ENCODE peak calls at places on chromosome 21, in five cellular contexts. One of them, this sample, is unnamed.

GRCh38 chr21:33539612-33540011 is 2.3 kb downstream of the GART start:
- DNase-seq in A549: no peak
- DNase-seq in heart left ventricle: no peak
- DNase-seq in astrocyte of the spinal cord: no peak
- DNase-seq in CD4-positive, alpha-beta T cell: no peak
- DNase-seq in this sample: no peak

GRCh38 chr21:34268493-34268892 is 95.3 kb upstream of the KCNE2 start:
- DNase-seq in astrocyte of the spinal cord: no peak
- DNase-seq in heart left ventricle: no peak
- DNase-seq in A549: no peak
- DNase-seq in CD4-positive, alpha-beta T cell: no peak
- DNase-seq in this sample: no peak

GRCh38 chr21:27813750-27814149 is 846.9 kb upstream of the ADAMTS5 start:
- DNase-seq in heart left ventricle: peak
- DNase-seq in astrocyte of the spinal cord: no peak
- DNase-seq in A549: no peak
- DNase-seq in CD4-positive, alpha-beta T cell: no peak
- DNase-seq in this sample: no peak

GRCh38 chr21:43361493-43362296 is 65.2 kb downstream of the SIK1 start:
- DNase-seq in heart left ventricle: peak
- DNase-seq in CD4-positive, alpha-beta T cell: peak
- DNase-seq in astrocyte of the spinal cord: peak
- DNase-seq in A549: no peak
- DNase-seq in this sample: no peak

GRCh38 chr21:14479387-14479786 is 66.7 kb downstream of the SAMSN1 start:
- DNase-seq in A549: no peak
- DNase-seq in astrocyte of the spinal cord: no peak
- DNase-seq in heart left ventricle: no peak
- DNase-seq in CD4-positive, alpha-beta T cell: no peak
- DNase-seq in this sample: no peak

GRCh38 chr21:29849735-29850176 is 90.0 kb downstream of the GRIK1 start:
- DNase-seq in A549: peak
- DNase-seq in heart left ventricle: peak
- DNase-seq in astrocyte of the spinal cord: peak
- DNase-seq in CD4-positive, alpha-beta T cell: peak
- DNase-seq in this sample: no peak

GRCh38 chr21:35400233-35400939 is 351.3 kb upstream of the RUNX1 start:
- DNase-seq in A549: peak
- DNase-seq in heart left ventricle: no peak
- DNase-seq in astrocyte of the spinal cord: peak
- DNase-seq in CD4-positive, alpha-beta T cell: peak
- DNase-seq in this sample: no peak

GRCh38 chr21:45817345-45817744 is 164.2 kb upstream of the COL6A1 start:
- DNase-seq in A549: no peak
- DNase-seq in heart left ventricle: no peak
- DNase-seq in astrocyte of the spinal cord: peak
- DNase-seq in CD4-positive, alpha-beta T cell: no peak
- DNase-seq in this sample: no peak

GRCh38 chr21:36428789-36429671 is 43.8 kb downstream of the CHAF1B start:
- DNase-seq in CD4-positive, alpha-beta T cell: no peak
- DNase-seq in heart left ventricle: no peak
- DNase-seq in astrocyte of the spinal cord: no peak
- DNase-seq in A549: no peak
- DNase-seq in this sample: no peak

GRCh38 chr21:44792653-44793052 is 9.0 kb downstream of the UBE2G2 start:
- DNase-seq in CD4-positive, alpha-beta T cell: no peak
- DNase-seq in A549: no peak
- DNase-seq in heart left ventricle: no peak
- DNase-seq in astrocyte of the spinal cord: no peak
- DNase-seq in this sample: no peak

GRCh38 chr21:44794031-44794374 is 7.6 kb downstream of the UBE2G2 start:
- DNase-seq in A549: no peak
- DNase-seq in astrocyte of the spinal cord: no peak
- DNase-seq in heart left ventricle: no peak
- DNase-seq in CD4-positive, alpha-beta T cell: no peak
- DNase-seq in this sample: no peak

GRCh38 chr21:44791993-44792392 is 9.6 kb downstream of the UBE2G2 start:
- DNase-seq in astrocyte of the spinal cord: no peak
- DNase-seq in A549: no peak
- DNase-seq in heart left ventricle: no peak
- DNase-seq in CD4-positive, alpha-beta T cell: no peak
- DNase-seq in this sample: no peak

GRCh38 chr21:44795342-44795741 is 6.3 kb downstream of the UBE2G2 start:
- DNase-seq in CD4-positive, alpha-beta T cell: no peak
- DNase-seq in astrocyte of the spinal cord: no peak
- DNase-seq in heart left ventricle: no peak
- DNase-seq in A549: no peak
- DNase-seq in this sample: no peak

DNA sequence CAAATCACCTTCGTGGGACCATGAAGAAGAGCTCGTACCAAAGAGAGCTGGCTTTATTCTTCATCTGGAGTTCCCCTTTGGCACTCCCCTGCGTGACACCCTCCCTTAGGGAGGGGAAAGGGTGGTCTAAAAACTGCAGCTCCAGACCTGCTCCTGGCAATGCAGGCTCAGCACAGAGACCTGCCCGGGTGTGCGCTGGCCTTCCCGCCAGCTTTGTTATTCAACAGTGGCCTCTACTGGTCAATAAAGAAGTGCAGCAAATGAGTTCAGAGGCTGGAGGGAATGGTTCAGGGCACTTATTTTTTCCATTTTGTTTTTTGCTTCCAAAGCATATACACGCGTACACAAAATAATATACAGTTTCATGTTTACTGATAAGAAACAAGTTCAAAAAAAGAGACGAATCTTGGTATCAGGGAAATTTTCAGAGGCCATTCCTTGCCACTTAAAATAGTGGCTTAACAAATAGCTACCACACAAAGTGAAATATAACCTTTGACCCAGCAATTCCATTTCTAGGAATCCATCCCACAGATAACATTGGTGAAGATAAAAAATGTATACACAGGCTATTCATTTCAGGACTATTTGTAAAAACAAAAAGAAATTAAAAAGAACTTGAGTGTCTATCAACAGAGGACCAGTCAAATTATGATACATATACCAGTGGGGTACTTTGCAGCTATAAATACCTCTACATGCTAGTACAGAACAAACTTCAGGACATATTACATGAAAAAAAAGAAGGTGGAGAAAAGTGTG is 8.2 kb downstream of the UBE2G2 start:
- DNase-seq in astrocyte of the spinal cord: peak
- DNase-seq in CD4-positive, alpha-beta T cell: peak
- DNase-seq in A549: peak
- DNase-seq in heart left ventricle: peak
- DNase-seq in this sample: no peak
- TF ChIP-seq CTCF in astrocyte of the spinal cord: peak
- TF ChIP-seq CTCF in CD4-positive, alpha-beta T cell: peak
- TF ChIP-seq CTCF in A549: peak
- TF ChIP-seq CTCF in heart left ventricle: peak
- TF ChIP-seq CTCF in this sample: peak

GRCh38 chr21:25871566-25871965 is 136.8 kb downstream of the GABPA start:
- DNase-seq in CD4-positive, alpha-beta T cell: no peak
- DNase-seq in A549: peak
- DNase-seq in astrocyte of the spinal cord: no peak
- DNase-seq in heart left ventricle: no peak
- DNase-seq in this sample: no peak
- TF ChIP-seq CTCF in CD4-positive, alpha-beta T cell: no peak
- TF ChIP-seq CTCF in A549: no peak
- TF ChIP-seq CTCF in astrocyte of the spinal cord: peak
- TF ChIP-seq CTCF in heart left ventricle: no peak
- TF ChIP-seq CTCF in this sample: no peak

GRCh38 chr21:18744840-18745239 is 341.3 kb upstream of the TMPRSS15 start:
- DNase-seq in A549: no peak
- DNase-seq in heart left ventricle: no peak
- DNase-seq in CD4-positive, alpha-beta T cell: no peak
- DNase-seq in astrocyte of the spinal cord: no peak
- DNase-seq in this sample: no peak
- TF ChIP-seq CTCF in A549: no peak
- TF ChIP-seq CTCF in heart left ventricle: no peak
- TF ChIP-seq CTCF in CD4-positive, alpha-beta T cell: no peak
- TF ChIP-seq CTCF in astrocyte of the spinal cord: no peak
- TF ChIP-seq CTCF in this sample: no peak

GRCh38 chr21:37460196-37460595 is 93.6 kb downstream of the DYRK1A start:
- DNase-seq in astrocyte of the spinal cord: no peak
- DNase-seq in CD4-positive, alpha-beta T cell: no peak
- DNase-seq in A549: peak
- DNase-seq in heart left ventricle: no peak
- DNase-seq in this sample: no peak
- TF ChIP-seq CTCF in astrocyte of the spinal cord: peak
- TF ChIP-seq CTCF in CD4-positive, alpha-beta T cell: no peak
- TF ChIP-seq CTCF in A549: no peak
- TF ChIP-seq CTCF in heart left ventricle: no peak
- TF ChIP-seq CTCF in this sample: no peak

GRCh38 chr21:16945580-16945979 is 567.3 kb upstream of the CXADR start:
- DNase-seq in A549: no peak
- DNase-seq in astrocyte of the spinal cord: no peak
- DNase-seq in CD4-positive, alpha-beta T cell: no peak
- DNase-seq in heart left ventricle: no peak
- DNase-seq in this sample: no peak

GRCh38 chr21:16942703-16943102 is 570.1 kb upstream of the CXADR start:
- DNase-seq in CD4-positive, alpha-beta T cell: no peak
- DNase-seq in astrocyte of the spinal cord: peak
- DNase-seq in A549: peak
- DNase-seq in heart left ventricle: no peak
- DNase-seq in this sample: no peak
- TF ChIP-seq CTCF in CD4-positive, alpha-beta T cell: no peak
- TF ChIP-seq CTCF in astrocyte of the spinal cord: peak
- TF ChIP-seq CTCF in A549: peak
- TF ChIP-seq CTCF in heart left ventricle: no peak
- TF ChIP-seq CTCF in this sample: no peak

DNA sequence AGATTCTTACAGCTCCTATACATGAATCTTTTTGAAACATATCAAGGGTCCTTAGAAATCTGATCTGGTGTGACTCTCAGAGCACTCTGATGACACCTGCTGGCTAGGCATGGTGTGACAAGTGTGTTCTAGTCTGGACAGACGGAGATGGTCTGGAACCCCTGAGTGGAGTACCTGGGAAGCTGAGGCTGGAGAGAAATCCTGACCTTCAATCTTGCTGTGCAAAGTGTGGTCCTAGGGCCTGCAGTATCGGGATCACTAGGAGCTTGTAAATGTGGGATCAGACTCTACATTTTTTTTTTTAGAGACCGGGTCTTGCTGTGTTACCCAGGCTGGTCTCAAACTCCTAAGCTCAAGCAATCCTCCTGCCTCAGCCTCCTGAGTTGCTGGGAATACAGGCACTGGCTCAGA is 78.6 kb upstream of the SOD1 start:
- DNase-seq in A549: peak
- DNase-seq in CD4-positive, alpha-beta T cell: peak
- DNase-seq in heart left ventricle: peak
- DNase-seq in astrocyte of the spinal cord: peak
- DNase-seq in this sample: peak
- TF ChIP-seq CTCF in A549: peak
- TF ChIP-seq CTCF in CD4-positive, alpha-beta T cell: peak
- TF ChIP-seq CTCF in heart left ventricle: peak
- TF ChIP-seq CTCF in astrocyte of the spinal cord: peak
- TF ChIP-seq CTCF in this sample: peak